ENCODE peak calls at places on chromosomes 5 and 9, in nine cellular contexts. O is aorta, E is SJSA1, M is gastrocnemius medialis, V is A549, S is small intestine, Y is psoas muscle, C is PC-3, D is pancreas. H is an unnamed sample.

GRCh38 chr9:16281707-16282106 is 588.8 kb downstream of the BNC2 start:
- DNase-seq in O (no peak), E (no peak), M (no peak), V (no peak), S (no peak), Y (no peak), C (peak; percentile 58), D (no peak), H (no peak)

GRCh38 chr5:107926121-107926520 is 255.4 kb upstream of the EFNA5 start:
- DNase-seq in O (no peak), E (no peak), M (no peak), V (no peak), S (no peak), Y (no peak), C (no peak), D (no peak), H (no peak)

GRCh38 chr9:93813687-93814560 is 141.2 kb downstream of the BARX1 start:
- DNase-seq in O (peak; percentile 48), E (no peak), M (no peak), V (no peak), S (no peak), Y (no peak), C (no peak), D (no peak), H (no peak)

GRCh38 chr9:79123419-79123818 is 448.3 kb upstream of the TLE4 start:
- DNase-seq in O (no peak), E (no peak), M (no peak), V (no peak), S (no peak), Y (no peak), C (no peak), D (no peak), H (no peak)

GRCh38 chr5:147628054-147628895 is 118.4 kb upstream of the DPYSL3 start:
- DNase-seq in O (no peak), E (peak; percentile 62), M (peak; percentile 13), V (peak; percentile 61), S (peak; percentile 83), Y (no peak), C (peak; percentile 97), D (peak; percentile 75), H (no peak)

GRCh38 chr9:13718539-13718938 is 439.0 kb upstream of the MPDZ start:
- DNase-seq in O (no peak), E (no peak), M (no peak), V (no peak), S (no peak), Y (no peak), C (peak; percentile 71), D (no peak), H (no peak)

GRCh38 chr9:4235951-4236804 is 63.7 kb downstream of the GLIS3 start:
- DNase-seq in O (no peak), E (peak; percentile 74), M (no peak), V (peak; percentile 89), S (no peak), Y (no peak), C (peak; percentile 63), D (peak; percentile 15), H (no peak)

GRCh38 chr5:146607663-146608315 is 91.8 kb upstream of the GPR151 start:
- DNase-seq in O (no peak), E (no peak), M (no peak), V (no peak), S (no peak), Y (no peak), C (peak; percentile 22), D (no peak), H (no peak)

GRCh38 chr9:78437721-78438610 is 141.0 kb downstream of the PSAT1 start:
- DNase-seq in O (no peak), E (no peak), M (no peak), V (no peak), S (no peak), Y (no peak), C (no peak), D (no peak), H (no peak)

GRCh38 chr5:11415751-11416150 is 488.5 kb downstream of the CTNND2 start:
- DNase-seq in O (no peak), E (no peak), M (no peak), V (no peak), S (no peak), Y (no peak), C (no peak), D (no peak), H (no peak)

GRCh38 chr5:8429778-8430758 is 561.1 kb downstream of the MTRR start:
- DNase-seq in O (no peak), E (no peak), M (no peak), V (no peak), S (no peak), Y (no peak), C (no peak), D (no peak), H (no peak)

GRCh38 chr9:118522093-118523028 is 818.2 kb downstream of the TLR4 start:
- DNase-seq in O (peak; percentile 74), E (no peak), M (no peak), V (peak; percentile 56), S (peak; percentile 20), Y (peak; percentile 24), C (no peak), D (peak; percentile 25), H (peak; percentile 49)

GRCh38 chr5:79070002-79070567 is 518 bp downstream of the BHMT2 start:
- DNase-seq in O (peak; percentile 77), E (no peak), M (no peak), V (no peak), S (no peak), Y (peak; percentile 21), C (no peak), D (no peak), H (peak; percentile 6)

GRCh38 chr5:96067902-96068614 is 106.4 kb upstream of the ELL2 start:
- DNase-seq in O (no peak), E (peak; percentile 89), M (no peak), V (peak; percentile 85), S (peak; percentile 35), Y (no peak), C (peak; percentile 90), D (no peak), H (no peak)

GRCh38 chr5:179914032-179914755 is 6.5 kb upstream of the TBC1D9B start:
- DNase-seq in O (no peak), E (no peak), M (peak; percentile 33), V (peak; percentile 74), S (peak; percentile 61), Y (no peak), C (peak; percentile 91), D (no peak), H (no peak)

GRCh38 chr9:129333961-129334743 is 156.1 kb upstream of the IER5L start:
- DNase-seq in O (peak; percentile 96), E (peak; percentile 87), M (peak; percentile 71), V (peak; percentile 99), S (peak; percentile 82), Y (peak; percentile 91), C (peak; percentile 94), D (peak; percentile 96), H (peak; percentile 88)

GRCh38 chr5:143008809-143009521 is 238.8 kb downstream of the ARHGAP26 start:
- DNase-seq in O (no peak), E (peak; percentile 55), M (no peak), V (no peak), S (peak; percentile 60), Y (no peak), C (peak; percentile 95), D (no peak), H (peak; percentile 32)

GRCh38 chr9:6805532-6805931 is 47.8 kb downstream of the KDM4C start:
- DNase-seq in O (no peak), E (no peak), M (peak; percentile 14), V (peak; percentile 5), S (no peak), Y (peak; percentile 40), C (no peak), D (no peak), H (no peak)

GRCh38 chr5:95962785-95963184 is 1.1 kb upstream of the ELL2 start:
- DNase-seq in O (no peak), E (peak; percentile 28), M (no peak), V (peak; percentile 55), S (no peak), Y (no peak), C (no peak), D (peak; percentile 29), H (no peak)

DNA sequence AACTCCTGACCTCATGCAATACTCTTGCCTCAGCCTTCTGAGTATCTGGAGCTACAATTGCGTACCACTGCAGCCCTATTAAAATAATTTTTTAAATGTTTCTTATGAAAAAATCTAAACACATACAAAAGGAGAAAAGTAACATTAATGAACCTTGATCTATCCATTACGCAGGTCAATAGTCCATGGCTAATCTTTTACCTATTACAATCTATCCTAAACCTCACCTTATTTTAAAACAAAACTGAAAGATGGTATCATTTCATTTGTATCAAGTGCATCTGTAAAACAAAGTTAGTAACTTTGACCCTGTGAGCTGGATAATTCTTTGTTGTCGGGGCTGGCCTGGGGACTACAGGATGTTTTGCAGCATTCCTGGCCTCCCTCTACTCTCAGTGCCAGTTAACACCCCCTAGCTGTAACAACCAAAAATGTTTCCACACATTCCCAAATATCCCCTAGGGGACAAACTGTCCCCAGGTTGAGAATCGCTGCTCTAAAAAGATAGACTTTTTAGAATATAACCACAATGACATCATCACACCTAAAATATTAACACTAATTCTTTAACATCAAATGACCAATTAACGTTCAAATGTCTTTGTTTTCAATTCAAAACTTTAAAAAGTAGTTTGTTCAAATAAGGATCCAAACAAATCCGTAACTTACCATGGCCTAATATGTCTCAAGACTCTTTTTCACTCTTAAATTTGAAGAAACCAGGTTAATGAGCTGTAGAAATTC is 54.8 kb downstream of the RNF38 start:
- DNase-seq in O (no peak), E (no peak), M (no peak), V (no peak), S (peak; percentile 32), Y (no peak), C (no peak), D (no peak), H (no peak)
- H3K27ac ChIP-seq in O (no peak overlapping the region), E (no peak overlapping the region), M (no peak overlapping the region), V (no peak overlapping the region), S (no peak overlapping the region), Y (no peak overlapping the region), C (no peak overlapping the region), D (no peak overlapping the region), H (no peak overlapping the region)

GRCh38 chr5:31639488-31640011 is 619 bp downstream of the PDZD2 start:
- DNase-seq in O (no peak), E (no peak), M (no peak), V (no peak), S (no peak), Y (no peak), C (no peak), D (no peak), H (no peak)
- H3K4me3 ChIP-seq in O (peak overlapping the region; percentile 63), E (peak overlapping the region; percentile 38), M (peak overlapping the region; percentile 71), V (peak overlapping the region; percentile 56), S (peak overlapping the region; percentile 41), Y (peak overlapping the region; percentile 88), C (peak overlapping the region; percentile 72), D (peak overlapping the region; percentile 71), H (peak overlapping the region; percentile 81)

DNA sequence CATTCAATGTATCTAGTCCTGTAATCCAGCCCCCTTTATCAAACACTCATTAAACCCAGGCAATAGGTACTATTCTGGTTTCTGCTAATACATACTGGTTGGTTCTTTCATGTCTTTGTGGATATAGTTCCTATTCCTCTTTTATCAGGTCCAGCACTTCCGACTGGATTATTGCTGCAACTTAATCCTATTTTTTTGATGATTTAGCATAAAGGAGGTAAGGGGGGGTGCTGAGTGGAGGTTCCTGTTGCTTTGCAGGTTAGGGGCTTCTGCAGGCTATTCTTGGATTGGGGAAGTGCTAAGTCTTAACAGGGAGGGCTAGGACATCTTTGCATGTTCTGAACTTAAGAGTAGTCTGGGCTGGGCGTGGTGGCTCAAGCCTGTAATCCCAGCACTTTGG is 377.7 kb downstream of the FGF10 start:
- DNase-seq in O (no peak), E (no peak), M (no peak), V (no peak), S (no peak), Y (no peak), C (no peak), D (no peak), H (no peak)
- H3K9me3 ChIP-seq in O (peaks cover 1% of the 10 kb centered on the region), E (no peaks in the 10 kb centered on the region), M (no peaks in the 10 kb centered on the region), V (no peaks in the 10 kb centered on the region), S (no peaks in the 10 kb centered on the region), Y (no peaks in the 10 kb centered on the region), C (no peaks in the 10 kb centered on the region), D (no peaks in the 10 kb centered on the region), H (no peaks in the 10 kb centered on the region)

GRCh38 chr5:1743061-1743768 is 56.4 kb downstream of the MRPL36 start:
- DNase-seq in O (peak; percentile 2), E (no peak), M (peak; percentile 2), V (no peak), S (no peak), Y (no peak), C (no peak), D (no peak), H (no peak)
- H3K27ac ChIP-seq in O (no peak overlapping the region), E (no peak overlapping the region), M (no peak overlapping the region), V (no peak overlapping the region), S (no peak overlapping the region), Y (no peak overlapping the region), C (no peak overlapping the region), D (no peak overlapping the region), H (no peak overlapping the region)

H was measured in heart right ventricle.